ENCODE peak calls at places on chromosomes 6 and 20, in six cellular contexts. K, T, P, M, B and J are unnamed samples.

GRCh38 chr20:37411408-37412306 is 65.7 kb downstream of the SRC start:
- DNase-seq in B (no peak), T (no peak), M (no peak), P (no peak), K (no peak), J (no peak)

GRCh38 chr20:6882911-6883310 is 115.4 kb downstream of the BMP2 start:
- DNase-seq in M (peak; percentile 17), K (no peak), T (no peak), P (no peak), B (peak; percentile 94), J (no peak)

GRCh38 chr20:58179083-58179431 is 49.4 kb downstream of the ANKRD60 start:
- DNase-seq in K (no peak), T (no peak), B (no peak), M (no peak), P (no peak), J (no peak)

GRCh38 chr20:47872341-47872740 is 87.1 kb upstream of the SULF2 start:
- DNase-seq in P (no peak), T (no peak), B (no peak), M (no peak), K (no peak), J (no peak)

GRCh38 chr20:31595654-31596411 is 9.3 kb upstream of the ID1 start:
- DNase-seq in P (peak; percentile 86), K (peak; percentile 53), M (peak; percentile 65), T (no peak), B (peak; percentile 90), J (no peak)

GRCh38 chr6:16306334-16306733 is 67.9 kb downstream of the GMPR start:
- DNase-seq in P (no peak), T (no peak), M (no peak), K (no peak), B (no peak), J (no peak)

GRCh38 chr6:18632670-18633410 is 245.7 kb downstream of the RNF144B start:
- DNase-seq in K (no peak), B (peak; percentile 2), T (no peak), M (peak; percentile 55), P (no peak), J (no peak)

GRCh38 chr20:37316116-37316774 is 26.8 kb downstream of the MANBAL start:
- DNase-seq in M (no peak), B (no peak), P (peak; percentile 45), K (no peak), T (no peak), J (no peak)

GRCh38 chr6:72626126-72626525 is 4.3 kb downstream of the KCNQ5 start:
- DNase-seq in P (no peak), K (no peak), B (no peak), T (no peak), M (no peak), J (no peak)

GRCh38 chr6:47168176-47168575 is 126.0 kb upstream of the ADGRF1 start:
- DNase-seq in B (peak; percentile 85), P (peak; percentile 18), K (no peak), T (peak; percentile 89), M (peak; percentile 98), J (peak; percentile 87)

GRCh38 chr6:13787146-13787545 is 27.2 kb downstream of the MCUR1 start:
- DNase-seq in P (no peak), K (no peak), B (no peak), M (no peak), T (peak; percentile 35), J (no peak)

GRCh38 chr6:139029470-139030210 is 1.1 kb downstream of the ABRACL start:
- DNase-seq in M (peak; percentile 17), B (no peak), K (no peak), T (peak; percentile 28), P (peak; percentile 76), J (no peak)

DNA sequence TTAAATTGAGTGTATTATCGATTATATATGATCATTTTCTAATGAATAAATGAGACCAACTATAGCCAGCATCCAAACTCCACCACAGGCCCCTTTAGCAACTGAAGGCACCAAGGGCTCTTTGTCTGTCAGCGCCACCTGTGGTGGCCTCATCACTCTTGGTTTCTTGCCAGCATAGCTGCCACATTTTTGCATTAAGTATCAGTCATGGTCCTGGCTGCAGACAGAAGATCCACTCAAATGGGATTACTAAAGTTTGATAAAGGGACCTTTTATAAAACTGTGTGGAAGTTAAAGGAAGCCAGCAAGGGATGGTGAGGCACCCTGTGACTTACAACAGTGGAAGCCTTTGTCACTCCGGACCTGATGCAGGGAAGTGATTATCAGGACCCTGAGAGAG is 162.9 kb downstream of the C6orf118 start:
- DNase-seq in M (no peak), K (no peak), T (peak; percentile 47), P (no peak), B (no peak), J (no peak)
- H3K4me3 ChIP-seq in M (no peak overlapping the region), K (no peak overlapping the region), T (no peak overlapping the region), P (no peak overlapping the region), B (no peak overlapping the region), J (no peak overlapping the region)

GRCh38 chr20:60630609-60631008 is 621.5 kb upstream of the CDH4 start:
- DNase-seq in P (no peak), K (no peak), T (no peak), M (no peak), B (no peak), J (no peak)

GRCh38 chr20:60624066-60624465 is 628.0 kb upstream of the CDH4 start:
- DNase-seq in B (no peak), K (no peak), T (no peak), M (no peak), P (no peak), J (no peak)

GRCh38 chr20:60632420-60633262 is 619.4 kb upstream of the CDH4 start:
- DNase-seq in P (no peak), T (peak; percentile 70), B (no peak), K (no peak), M (no peak), J (no peak)

GRCh38 chr20:60629206-60629605 is 622.9 kb upstream of the CDH4 start:
- DNase-seq in M (no peak), T (no peak), K (no peak), B (no peak), P (no peak), J (no peak)

GRCh38 chr20:60627751-60628565 is 624.1 kb upstream of the CDH4 start:
- DNase-seq in M (no peak), K (no peak), P (no peak), B (no peak), T (no peak), J (no peak)
- TF ChIP-seq CTCF in M (no peak), K (no peak), P (no peak), B (no peak), T (no peak), J (no peak)

DNA sequence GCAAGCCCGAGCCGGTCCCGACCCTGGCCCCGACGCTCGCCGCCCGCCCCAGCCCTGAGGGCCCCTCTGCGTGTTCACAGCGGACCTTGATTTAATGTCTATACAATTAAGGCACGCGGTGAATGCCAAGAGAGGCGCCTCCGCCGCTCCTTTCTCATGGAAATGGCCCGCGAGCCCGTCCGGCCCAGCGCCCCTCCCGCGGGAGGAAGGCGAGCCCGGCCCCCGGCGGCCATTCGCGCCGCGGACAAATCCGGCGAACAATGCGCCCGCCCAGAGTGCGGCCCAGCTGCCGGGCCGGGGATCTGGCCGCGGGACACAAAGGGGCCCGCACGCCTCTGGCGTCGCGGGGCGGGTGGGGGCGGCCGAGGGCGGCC is 37.5 kb downstream of the YTHDF1 start:
- DNase-seq in B (no peak), T (no peak), P (no peak), K (no peak), M (no peak), J (no peak)
- H3K4me3 ChIP-seq in B (no peak overlapping the region), T (peak overlapping the region; percentile 21), P (no peak overlapping the region), K (peak overlapping the region; percentile 27), M (no peak overlapping the region), J (no peak overlapping the region)

GRCh38 chr6:153787341-153787606 is 251.8 kb upstream of the OPRM1 start:
- DNase-seq in T (no peak), P (peak; percentile 69), K (no peak), M (no peak), B (no peak), J (no peak)

GRCh38 chr6:153790048-153790447 is 249.0 kb upstream of the OPRM1 start:
- DNase-seq in T (peak; percentile 77), B (peak; percentile 14), M (peak; percentile 70), K (no peak), P (no peak), J (no peak)

GRCh38 chr6:153790881-153791473 is 248.1 kb upstream of the OPRM1 start:
- DNase-seq in M (peak; percentile 25), B (no peak), T (peak; percentile 65), P (no peak), K (no peak), J (no peak)
- TF ChIP-seq CTCF in M (peak; percentile 40), B (no peak), T (peak; percentile 66), P (no peak), K (no peak), J (no peak)

GRCh38 chr6:160455484-160456213 is 107.5 kb downstream of the SLC22A3 start:
- DNase-seq in K (no peak), M (peak; percentile 64), P (peak; percentile 64), B (no peak), T (peak; percentile 68), J (peak; percentile 4)
- H3K4me3 ChIP-seq in K (peak overlapping the region; percentile 60), M (no peak overlapping the region), P (no peak overlapping the region), B (peak overlapping the region; percentile 12), T (no peak overlapping the region), J (peak overlapping the region; percentile 33)

DNA sequence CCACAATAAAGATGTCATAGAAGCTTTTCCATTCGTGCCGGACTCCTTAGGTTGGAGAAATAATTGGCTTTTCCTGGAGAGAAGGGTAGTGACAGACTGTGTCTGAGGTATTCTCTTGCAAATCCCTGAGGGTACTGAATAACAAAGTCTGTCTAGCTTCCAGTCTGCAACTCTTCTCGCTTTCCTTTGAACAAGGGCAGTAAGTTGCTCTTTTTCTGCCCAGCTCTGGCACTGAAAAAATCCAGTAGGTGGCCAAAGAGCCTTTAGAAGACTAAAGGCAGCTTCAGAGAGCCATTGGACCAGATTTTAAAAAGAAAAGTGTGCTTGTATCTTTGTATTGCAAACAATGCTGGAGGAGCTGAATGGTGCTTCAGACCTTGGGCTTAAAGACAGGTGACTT is 20.7 kb upstream of the RREB1 start:
- DNase-seq in K (no peak), T (peak; percentile 52), M (no peak), P (no peak), B (no peak), J (no peak)
- TF ChIP-seq CTCF in K (no peak), T (peak; percentile 18), M (no peak), P (no peak), B (no peak), J (peak; percentile 3)

DNA sequence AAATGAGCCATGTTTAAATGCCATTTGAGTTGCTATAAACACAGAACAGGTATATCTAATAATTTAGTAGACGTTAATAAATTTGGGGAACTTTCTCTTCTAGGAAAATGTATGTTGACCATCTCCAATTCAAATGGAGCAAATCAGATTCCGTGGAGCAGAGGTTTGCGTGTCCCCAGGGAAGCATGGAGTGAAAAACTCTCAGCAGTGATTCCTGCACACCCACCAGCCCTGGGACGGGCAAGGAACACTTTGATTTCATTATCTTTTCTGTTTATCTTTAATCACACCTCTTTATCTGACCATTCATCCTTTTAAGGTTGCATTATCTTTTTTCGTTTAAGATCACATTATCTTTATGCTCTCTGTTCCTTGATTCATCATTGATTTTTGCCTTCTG is 95.0 kb downstream of the RNASET2 start:
- DNase-seq in P (no peak), T (no peak), B (no peak), M (no peak), K (no peak), J (no peak)
- H3K4me3 ChIP-seq in P (no peak overlapping the region), T (no peak overlapping the region), B (no peak overlapping the region), M (no peak overlapping the region), K (no peak overlapping the region), J (no peak overlapping the region)